ENCODE peak calls at places on chromosome 17, in four cellular contexts. N is A549, B is heart left ventricle, O is aorta. H is an unnamed sample.

GRCh38 chr17:59347975-59348391 is 16.5 kb downstream of the YPEL2 start:
- ATAC-seq in O (peak), N (no peak), B (no peak), H (no peak)

GRCh38 chr17:41785876-41786226 is 660 bp downstream of the JUP start:
- ATAC-seq in B (no peak), O (peak), N (peak), H (no peak)

GRCh38 chr17:28711723-28712036 is at the start of gene PROCA1:
- ATAC-seq in O (peak), B (no peak), N (peak), H (no peak)

GRCh38 chr17:10266477-10266876 is 68.1 kb upstream of the GAS7 start:
- ATAC-seq in B (no peak), O (no peak), N (no peak), H (no peak)

GRCh38 chr17:1340371-1340770 is 59.7 kb downstream of the YWHAE start:
- ATAC-seq in N (peak), B (no peak), O (no peak), H (no peak)

GRCh38 chr17:46200200-46200599 is 7.0 kb upstream of the KANSL1 start:
- ATAC-seq in N (no peak), O (no peak), B (no peak), H (no peak)

GRCh38 chr17:58091024-58091567 is 7.9 kb downstream of the DYNLL2 start:
- ATAC-seq in O (no peak), B (no peak), N (no peak), H (no peak)

GRCh38 chr17:1967092-1967662 is 58.0 kb downstream of the RTN4RL1 start:
- ATAC-seq in O (no peak), B (no peak), N (no peak), H (no peak)

GRCh38 chr17:66431080-66431795 is 128.8 kb downstream of the PRKCA start:
- ATAC-seq in B (no peak), O (no peak), N (no peak), H (peak)

GRCh38 chr17:37438141-37438540 is 31.5 kb downstream of the TADA2A start:
- ATAC-seq in B (no peak), N (peak), O (no peak), H (no peak)

GRCh38 chr17:58264407-58265103 is 16.2 kb downstream of the MPO start:
- ATAC-seq in B (no peak), O (no peak), N (no peak), H (no peak)

GRCh38 chr17:40984226-40984625 is at the start of gene KRT40:
- ATAC-seq in B (no peak), N (no peak), O (no peak), H (no peak)

GRCh38 chr17:36923814-36924221 is 13.5 kb upstream of the LHX1 start:
- ATAC-seq in B (no peak), O (no peak), N (no peak), H (no peak)

GRCh38 chr17:3982541-3983017 is 18.3 kb upstream of the ATP2A3 start:
- ATAC-seq in B (no peak), O (no peak), N (peak), H (no peak)

GRCh38 chr17:43316522-43317142 is 82.2 kb upstream of the ARL4D start:
- ATAC-seq in B (no peak), O (no peak), N (no peak), H (no peak)

GRCh38 chr17:28940142-28940541 is 11.2 kb downstream of the PHF12 start:
- ATAC-seq in N (no peak), O (no peak), B (no peak), H (no peak)

GRCh38 chr17:76700627-76701470 is 9.9 kb downstream of the MXRA7 start:
- ATAC-seq in B (peak), O (peak), N (peak), H (peak)

GRCh38 chr17:32335647-32336046 is 6.3 kb downstream of the C17orf75 start:
- ATAC-seq in N (peak), O (no peak), B (no peak), H (no peak)

GRCh38 chr17:2797632-2798031 is 1.4 kb downstream of the RAP1GAP2 start:
- ATAC-seq in B (no peak), O (no peak), N (no peak), H (no peak)

GRCh38 chr17:43341705-43342600 is 56.8 kb upstream of the ARL4D start:
- ATAC-seq in B (no peak), O (no peak), N (no peak), H (no peak)

GRCh38 chr17:27351741-27352140 is 57.8 kb downstream of the WSB1 start:
- ATAC-seq in O (no peak), B (no peak), N (no peak), H (no peak)

GRCh38 chr17:13734880-13735279 is 133.2 kb upstream of the HS3ST3A1 start:
- ATAC-seq in O (no peak), N (no peak), B (no peak), H (no peak)

GRCh38 chr17:49404371-49404770 is 10.3 kb downstream of the PHB1 start:
- ATAC-seq in N (no peak), B (no peak), O (no peak), H (no peak)

GRCh38 chr17:4248504-4249277 is 15.1 kb downstream of the ANKFY1 start:
- ATAC-seq in O (no peak), N (no peak), B (no peak), H (no peak)

GRCh38 chr17:44842748-44843147 is 4.9 kb upstream of the HIGD1B start:
- ATAC-seq in N (peak), B (no peak), O (peak), H (peak)

GRCh38 chr17:29167393-29168078 is 12.7 kb downstream of the MYO18A start:
- ATAC-seq in O (no peak), B (no peak), N (no peak), H (no peak)

GRCh38 chr17:1916339-1916738 is 86.5 kb downstream of the RPA1 start:
- ATAC-seq in O (no peak), N (no peak), B (no peak), H (no peak)

GRCh38 chr17:41520821-41521521 is 2.3 kb upstream of the KRT15 start:
- ATAC-seq in O (no peak), B (no peak), N (no peak), H (no peak)

GRCh38 chr17:181213-182163 is at the start of gene DOC2B:
- ATAC-seq in N (peak), O (peak), B (peak), H (peak)

GRCh38 chr17:15782809-15783208 is 50.7 kb downstream of the TBC1D26 start:
- ATAC-seq in N (no peak), O (peak), B (no peak), H (peak)

GRCh38 chr17:75525806-75526554 is 483 bp downstream of the LLGL2 start:
- ATAC-seq in O (peak), N (peak), B (no peak), H (peak)

GRCh38 chr17:53633856-53634255 is 188.9 kb upstream of the KIF2B start:
- ATAC-seq in N (no peak), B (no peak), O (no peak), H (no peak)

GRCh38 chr17:82655038-82655479 is 6.8 kb upstream of the WDR45B start:
- ATAC-seq in O (no peak), B (no peak), N (no peak), H (no peak)

DNA sequence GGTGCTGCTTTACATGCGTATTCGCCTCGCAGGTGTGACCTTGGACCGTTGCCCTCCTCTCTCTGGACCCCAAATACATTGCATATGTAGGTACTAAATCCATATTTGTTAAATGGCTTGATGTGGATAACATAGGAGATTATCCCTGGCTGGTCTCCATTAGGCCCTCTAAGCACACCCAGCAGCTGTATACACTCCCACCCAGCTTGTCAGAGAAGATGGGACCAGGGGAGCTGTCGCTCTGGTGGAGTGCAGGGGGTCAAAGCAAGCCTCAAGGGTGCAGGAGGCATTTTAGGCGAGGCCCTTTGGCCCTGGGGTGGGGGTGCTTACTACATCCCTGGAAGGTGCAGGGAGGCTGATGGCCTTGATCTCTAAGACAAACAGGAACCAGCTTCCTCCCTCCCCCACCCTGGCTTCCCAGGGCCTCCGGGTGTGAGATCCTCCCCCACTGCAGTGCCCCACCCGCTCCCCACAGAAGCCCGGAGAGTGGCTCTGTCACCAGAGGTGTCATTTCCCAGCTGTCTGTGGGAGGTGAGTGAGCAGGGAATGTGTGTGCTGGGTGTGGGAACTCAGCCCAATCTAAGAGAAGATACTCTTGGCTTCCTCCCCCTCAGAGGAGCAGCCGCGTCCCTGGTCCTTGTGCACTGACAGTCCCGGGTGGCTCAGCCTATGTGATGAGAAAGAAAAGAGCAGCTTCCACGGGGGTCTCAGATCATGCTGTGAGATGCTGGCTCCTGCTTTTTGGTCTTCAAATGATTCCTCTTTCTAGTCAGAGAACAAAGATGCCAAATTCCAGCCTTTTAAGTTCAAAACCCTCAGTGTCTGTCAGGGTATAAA is 1.4 kb upstream of the VAMP2 start:
- ATAC-seq in B (peak), O (peak), N (peak), H (peak)
- H3K4me3 ChIP-seq in B (no peak), O (no peak), N (no peak), H (no peak)

GRCh38 chr17:81040791-81041337 is 5.9 kb downstream of the BAIAP2 start:
- ATAC-seq in O (no peak), B (no peak), N (peak), H (no peak)
- H3K4me3 ChIP-seq in O (no peak), B (no peak), N (no peak), H (no peak)

DNA sequence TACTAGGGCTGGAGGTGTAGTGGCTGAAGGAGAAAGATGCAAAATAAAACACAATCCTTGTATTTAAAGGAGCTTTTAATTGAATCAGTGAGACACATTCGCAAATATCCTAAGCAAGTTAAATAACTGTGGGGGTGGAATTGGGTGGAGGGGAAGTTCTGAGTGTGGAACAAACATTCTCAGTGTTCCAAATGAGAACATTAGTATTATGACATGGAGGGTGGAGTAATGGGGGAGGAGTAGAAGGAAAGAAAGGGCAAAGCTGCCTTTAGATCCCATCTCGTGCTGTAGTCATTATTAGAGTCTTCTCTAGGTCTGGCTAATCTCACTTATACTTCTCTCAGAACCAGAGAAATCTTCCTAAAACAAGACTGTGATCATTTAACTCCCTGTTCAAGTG is 169.7 kb downstream of the ANKFN1 start:
- ATAC-seq in N (no peak), O (no peak), B (peak), H (no peak)
- H3K4me3 ChIP-seq in N (no peak), O (no peak), B (no peak), H (no peak)

DNA sequence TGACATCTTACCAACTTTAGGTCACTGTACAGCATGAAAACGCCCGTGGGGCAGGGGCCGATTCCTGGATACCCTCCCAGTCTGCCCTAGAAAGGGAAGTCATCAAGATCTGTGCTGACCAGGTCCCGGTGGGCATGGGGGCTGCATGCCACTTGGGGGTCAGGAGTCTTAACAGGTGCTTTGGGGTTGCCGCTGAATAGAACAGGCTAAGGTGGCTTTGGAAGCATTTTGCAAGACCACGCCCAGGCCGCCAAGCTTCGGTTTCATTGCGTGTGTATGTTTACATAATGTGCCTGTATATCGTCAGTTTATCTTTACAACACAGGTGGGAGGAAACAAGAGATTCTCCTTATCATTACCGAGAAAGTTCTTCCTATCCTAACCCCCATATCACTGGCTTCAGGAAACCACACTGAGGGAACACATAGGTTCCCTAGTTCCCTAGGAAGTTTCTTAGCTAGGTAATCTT is 13.3 kb upstream of the USP36 start:
- ATAC-seq in O (no peak), B (no peak), N (no peak), H (no peak)
- H3K4me3 ChIP-seq in O (no peak), B (no peak), N (no peak), H (no peak)

GRCh38 chr17:21090889-21091618 is 35.7 kb upstream of the DHRS7B start:
- ATAC-seq in O (no peak), N (no peak), B (no peak), H (no peak)
- H3K4me3 ChIP-seq in O (no peak), N (no peak), B (no peak), H (no peak)

GRCh38 chr17:39666601-39667261 is 1.5 kb upstream of the PNMT start:
- ATAC-seq in N (no peak), O (peak), B (peak), H (peak)
- H3K4me3 ChIP-seq in N (no peak), O (no peak), B (peak), H (peak)